ENCODE peak calls at places on chromosomes 13 and 19, in four cellular contexts. U is stomach, S is AG04449, J is esophagus squamous epithelium. V is an unnamed sample.

GRCh38 chr13:111610077-111610476 is 289.6 kb downstream of the TEX29 start:
- DNase-seq in U (no peak), S (no peak), J (no peak), V (no peak)

GRCh38 chr13:90436697-90437096 is 910.8 kb upstream of the MIR17HG start:
- DNase-seq in U (no peak), S (no peak), J (no peak), V (peak; percentile 20)

GRCh38 chr13:50192272-50192813 is 177.1 kb downstream of the KCNRG start:
- DNase-seq in U (no peak), S (no peak), J (no peak), V (no peak)

GRCh38 chr19:40754611-40755247 is 3.7 kb downstream of the SNRPA start:
- DNase-seq in U (peak; percentile 60), S (no peak), J (no peak), V (no peak)

GRCh38 chr19:10049626-10050025 is 36.3 kb downstream of the RDH8 start:
- DNase-seq in U (no peak), S (no peak), J (no peak), V (no peak)

GRCh38 chr13:102597029-102598015 is 536 bp downstream of the TPP2 start:
- DNase-seq in U (no peak), S (no peak), J (no peak), V (peak; percentile 24)

GRCh38 chr13:51373451-51373850 is 34.0 kb downstream of the SERPINE3 start:
- DNase-seq in U (no peak), S (no peak), J (no peak), V (no peak)

GRCh38 chr19:58386166-58386575 is 898 bp upstream of the RPS5 start:
- DNase-seq in U (no peak), S (no peak), J (no peak), V (no peak)

GRCh38 chr19:2121416-2122051 is 24.8 kb downstream of the IZUMO4 start:
- DNase-seq in U (no peak), S (no peak), J (no peak), V (no peak)

GRCh38 chr13:57633141-57633949 is 1.8 kb downstream of the PCDH17 start:
- DNase-seq in U (peak; percentile 26), S (no peak), J (no peak), V (no peak)

GRCh38 chr13:57635541-57635940 is 4.0 kb downstream of the PCDH17 start:
- DNase-seq in U (no peak), S (no peak), J (no peak), V (no peak)

GRCh38 chr13:57634829-57635165 is 3.3 kb downstream of the PCDH17 start:
- DNase-seq in U (no peak), S (no peak), J (no peak), V (no peak)

GRCh38 chr13:57632276-57633140 is 964 bp downstream of the PCDH17 start:
- DNase-seq in U (no peak), S (no peak), J (no peak), V (peak; percentile 11)

GRCh38 chr13:57633950-57634828 is 2.6 kb downstream of the PCDH17 start:
- DNase-seq in U (no peak), S (no peak), J (no peak), V (no peak)
- H3K4me3 ChIP-seq in U (peak overlapping the region; percentile 51), S (no peak overlapping the region), J (peak overlapping the region; percentile 19), V (no peak overlapping the region)

GRCh38 chr13:77820431-77821149 is 98.0 kb downstream of the EDNRB start:
- DNase-seq in U (no peak), S (no peak), J (no peak), V (no peak)
- TF ChIP-seq CTCF in U (no peak), S (no peak), J (no peak), V (peak; percentile 7)

GRCh38 chr19:18659281-18660050 is 22.6 kb downstream of the KLHL26 start:
- DNase-seq in U (no peak), S (no peak), J (no peak), V (peak; percentile 53)

GRCh38 chr19:18658366-18658855 is 21.6 kb downstream of the KLHL26 start:
- DNase-seq in U (no peak), S (no peak), J (no peak), V (no peak)

GRCh38 chr19:18660939-18661338 is 22.5 kb upstream of the CRTC1 start:
- DNase-seq in U (no peak), S (no peak), J (no peak), V (no peak)

GRCh38 chr19:18661346-18661745 is 22.1 kb upstream of the CRTC1 start:
- DNase-seq in U (no peak), S (no peak), J (no peak), V (no peak)

DNA sequence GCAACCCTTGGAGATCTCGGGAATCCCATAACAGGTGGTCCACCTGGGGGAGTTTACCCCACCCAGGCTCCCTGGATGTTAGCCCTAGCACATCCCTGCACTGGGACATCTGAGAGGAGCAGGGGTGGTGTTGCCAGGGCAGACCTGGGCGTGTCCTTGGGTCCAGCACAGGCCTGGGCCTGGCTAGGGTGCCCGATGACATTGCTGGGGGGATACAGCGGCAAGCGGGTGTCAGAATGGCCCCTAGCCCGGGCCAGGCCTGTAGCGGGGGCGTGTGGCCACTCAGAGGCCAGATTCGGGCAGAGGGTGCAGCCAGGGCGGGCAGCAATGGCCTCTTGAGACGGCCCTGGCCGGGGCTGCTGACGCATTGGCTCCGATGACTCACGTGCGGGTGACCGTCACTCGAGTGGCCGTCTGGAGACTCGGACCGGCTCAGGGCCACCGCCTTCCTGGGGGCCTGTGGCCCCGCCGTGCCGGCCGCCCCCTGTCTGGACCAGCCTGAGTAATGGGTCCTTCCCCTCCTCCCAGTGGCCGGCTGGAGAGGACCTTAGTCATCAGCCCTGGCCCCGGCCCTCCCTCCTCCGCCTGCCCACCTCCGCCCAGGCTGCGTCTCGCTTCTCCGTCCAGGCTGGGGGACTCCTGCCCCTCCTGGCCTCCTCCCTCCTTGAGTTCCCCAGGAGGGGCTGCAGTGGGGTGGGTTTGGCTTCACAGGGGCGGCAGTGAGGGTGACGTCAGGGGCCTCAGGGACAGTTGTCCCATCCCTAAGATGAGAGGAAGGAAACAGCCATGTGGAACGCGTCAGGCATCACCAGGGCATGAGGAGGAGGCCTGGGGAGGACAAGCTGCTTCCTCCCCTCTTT is 23.2 kb upstream of the CRTC1 start:
- DNase-seq in U (no peak), S (no peak), J (no peak), V (peak; percentile 74)
- H3K4me3 ChIP-seq in U (no peak overlapping the region), S (no peak overlapping the region), J (no peak overlapping the region), V (no peak overlapping the region)

GRCh38 chr13:38635030-38635429 is 51.8 kb upstream of the FREM2 start:
- DNase-seq in U (no peak), S (no peak), J (no peak), V (no peak)
- TF ChIP-seq CTCF in U (no peak), S (no peak), J (no peak), V (no peak)

V was measured in cardiac fibroblast.